ENCODE peak calls at places on chromosome 3, in nine cellular contexts. X is stomach; I is GM04504; Q is activated B cell treated with CpG ODN at 0.5 μM for 24 hours; V is stimulated activated CD8-positive, alpha-beta memory T cell treated with anti-CD3 and anti-CD28 coated beads, Interleukin-7, amount 100 ng/mL, for 1 hour; K is neural crest cell; A is NCI-H524; L is effector memory CD4-positive, alpha-beta T cell; B is effector CD4-positive, alpha-beta T cell. R is an unnamed sample.
A peak's percentile ranks its signal among the peaks of the same experiment; 100 is the strongest.

GRCh38 chr3:36444909-36445308 is 64.6 kb downstream of the STAC start:
- DNase-seq in B (no peak), A (no peak), V (no peak), L (no peak), Q (no peak), I (peak; percentile 31), X (no peak), K (no peak), R (no peak)

GRCh38 chr3:134002326-134002725 is 27.4 kb downstream of the SLCO2A1 start:
- DNase-seq in L (no peak), B (no peak), X (no peak), K (no peak), I (peak; percentile 88), A (no peak), Q (no peak), V (no peak), R (no peak)

GRCh38 chr3:177419904-177420601 is 222.8 kb upstream of the TBL1XR1 start:
- DNase-seq in X (no peak), V (no peak), L (no peak), Q (no peak), K (no peak), A (no peak), B (no peak), I (peak; percentile 30), R (no peak)

GRCh38 chr3:168116279-168116678 is 20.6 kb upstream of the GOLIM4 start:
- DNase-seq in I (no peak), A (no peak), K (no peak), L (no peak), V (no peak), Q (no peak), X (peak; percentile 39), B (no peak), R (no peak)

GRCh38 chr3:189781384-189781783 is 150.2 kb downstream of the TP63 start:
- DNase-seq in Q (no peak), B (no peak), V (no peak), K (no peak), L (no peak), I (no peak), A (no peak), X (no peak), R (no peak)

GRCh38 chr3:185069583-185070030 is 83.3 kb downstream of the C3orf70 start:
- DNase-seq in X (no peak), I (no peak), Q (no peak), V (no peak), L (no peak), A (peak; percentile 59), B (no peak), K (peak; percentile 40), R (no peak)

GRCh38 chr3:143578810-143579425 is 269.4 kb downstream of the SLC9A9 start:
- DNase-seq in L (no peak), X (no peak), Q (no peak), V (no peak), K (no peak), A (no peak), B (no peak), I (no peak), R (no peak)

GRCh38 chr3:188362405-188362831 is 208.5 kb downstream of the LPP start:
- DNase-seq in B (no peak), L (no peak), K (no peak), Q (no peak), V (no peak), X (no peak), I (peak; percentile 80), A (no peak), R (peak; percentile 89)

GRCh38 chr3:175020101-175020500 is 161.0 kb downstream of the NAALADL2 start:
- DNase-seq in L (no peak), A (no peak), V (no peak), I (no peak), X (no peak), Q (no peak), B (no peak), K (no peak), R (no peak)

GRCh38 chr3:55482496-55483195 is 4.5 kb downstream of the WNT5A start:
- DNase-seq in L (no peak), A (no peak), X (no peak), B (no peak), I (no peak), V (no peak), K (peak; percentile 33), Q (no peak), R (no peak)

GRCh38 chr3:125110876-125111480 is 55.2 kb upstream of the HEG1 start:
- DNase-seq in A (no peak), V (no peak), B (no peak), X (no peak), Q (no peak), I (no peak), L (no peak), K (no peak), R (no peak)

GRCh38 chr3:168884353-168884903 is 779.1 kb downstream of the MECOM start:
- DNase-seq in V (no peak), B (no peak), I (peak; percentile 45), L (no peak), X (peak; percentile 50), Q (no peak), K (no peak), A (no peak), R (peak; percentile 92)

GRCh38 chr3:123745184-123745855 is 138.8 kb downstream of the MYLK start:
- DNase-seq in V (no peak), Q (no peak), A (peak; percentile 31), K (no peak), I (no peak), B (no peak), X (no peak), L (no peak), R (no peak)

GRCh38 chr3:71101014-71101413 is 482.5 kb downstream of the FOXP1 start:
- DNase-seq in L (no peak), K (no peak), A (no peak), X (no peak), V (no peak), B (no peak), Q (no peak), I (no peak), R (no peak)

GRCh38 chr3:72187131-72187530 is 402.2 kb upstream of the PROK2 start:
- DNase-seq in I (no peak), A (no peak), K (no peak), V (no peak), B (no peak), X (no peak), Q (no peak), L (no peak), R (no peak)

GRCh38 chr3:128075516-128076464 is 23.6 kb downstream of the SEC61A1 start:
- DNase-seq in A (peak; percentile 39), X (peak; percentile 93), V (peak; percentile 74), B (peak; percentile 81), I (peak; percentile 58), L (peak; percentile 77), Q (peak; percentile 93), K (peak; percentile 96), R (no peak)

GRCh38 chr3:178350763-178351162 is 185.5 kb upstream of the KCNMB2 start:
- DNase-seq in X (no peak), V (no peak), Q (no peak), L (no peak), K (no peak), A (no peak), I (no peak), B (no peak), R (no peak)

GRCh38 chr3:9385209-9385936 is 12.0 kb upstream of the SETD5 start:
- DNase-seq in A (no peak), V (no peak), L (no peak), K (no peak), Q (no peak), B (no peak), X (no peak), I (no peak), R (no peak)

GRCh38 chr3:17187589-17188184 is 302.9 kb downstream of the PLCL2 start:
- DNase-seq in V (no peak), X (no peak), I (no peak), Q (no peak), A (no peak), L (no peak), B (no peak), K (no peak), R (no peak)

GRCh38 chr3:177144922-177145321 is 52.4 kb downstream of the TBL1XR1 start:
- DNase-seq in A (no peak), L (no peak), X (no peak), B (peak; percentile 16), K (no peak), I (no peak), Q (no peak), V (no peak), R (no peak)

GRCh38 chr3:100603449-100603848 is 6.0 kb upstream of the ADGRG7 start:
- DNase-seq in X (no peak), I (no peak), L (no peak), B (no peak), K (no peak), V (no peak), A (peak; percentile 68), Q (no peak), R (peak; percentile 38)

GRCh38 chr3:187403768-187404270 is 35.6 kb downstream of the RTP4 start:
- DNase-seq in X (no peak), Q (no peak), L (no peak), B (no peak), I (peak; percentile 98), K (no peak), A (no peak), V (no peak), R (peak; percentile 92)

GRCh38 chr3:136899622-136900158 is 37.7 kb downstream of the NCK1 start:
- DNase-seq in A (no peak), B (no peak), K (no peak), I (no peak), X (no peak), Q (no peak), V (no peak), L (no peak), R (no peak)

GRCh38 chr3:192833177-192833890 is 84.3 kb downstream of the MB21D2 start:
- DNase-seq in I (peak; percentile 57), B (no peak), Q (no peak), K (no peak), X (no peak), A (no peak), L (no peak), V (no peak), R (peak; percentile 81)

GRCh38 chr3:42701371-42702065 is 1.1 kb downstream of the HHATL start:
- DNase-seq in K (peak; percentile 70), Q (no peak), B (peak; percentile 34), V (peak; percentile 27), A (no peak), I (no peak), X (peak; percentile 54), L (peak; percentile 24), R (peak; percentile 27)

GRCh38 chr3:7504886-7505775 is 644.2 kb downstream of the GRM7 start:
- DNase-seq in I (no peak), B (no peak), X (no peak), K (no peak), Q (no peak), V (no peak), L (no peak), A (no peak), R (peak; percentile 76)

GRCh38 chr3:50146316-50146901 is 8.7 kb upstream of the SEMA3F start:
- DNase-seq in Q (no peak), V (no peak), A (peak; percentile 85), L (no peak), K (no peak), I (no peak), X (no peak), B (no peak), R (no peak)

GRCh38 chr3:115706311-115706829 is 83.1 kb downstream of the GAP43 start:
- DNase-seq in I (no peak), V (no peak), A (no peak), K (no peak), X (no peak), L (no peak), B (no peak), Q (no peak), R (no peak)

GRCh38 chr3:14549256-14549931 is 9.3 kb upstream of the GRIP2 start:
- DNase-seq in Q (no peak), I (no peak), K (no peak), X (no peak), B (no peak), L (no peak), A (peak; percentile 16), V (no peak), R (peak; percentile 30)

GRCh38 chr3:120129718-120130117 is 35.5 kb upstream of the GSK3B start:
- DNase-seq in Q (no peak), A (peak; percentile 68), V (no peak), B (no peak), L (no peak), I (no peak), K (no peak), X (no peak), R (no peak)

GRCh38 chr3:50271314-50272072 is 2.5 kb downstream of the SEMA3B start:
- DNase-seq in I (no peak), L (no peak), K (no peak), V (no peak), X (no peak), Q (no peak), A (no peak), B (no peak), R (no peak)

R was measured in H4.